ENCODE peak calls at places on chromosome 1, in six cellular contexts. One of them, this sample, is unnamed.

GRCh38 chr1:220272841-220273090 is 513 bp upstream of the RAB3GAP2 start:
- DNase-seq in NB4: no peak
- DNase-seq in keratinocyte: no peak
- DNase-seq in fibroblast of lung: no peak
- DNase-seq in bronchial epithelial cell: no peak
- DNase-seq in SJSA1: no peak
- DNase-seq in this sample: no peak

GRCh38 chr1:21619041-21619947 is 49.9 kb downstream of the RAP1GAP start:
- DNase-seq in NB4: no peak
- DNase-seq in keratinocyte: no peak
- DNase-seq in fibroblast of lung: no peak
- DNase-seq in bronchial epithelial cell: no peak
- DNase-seq in SJSA1: no peak
- DNase-seq in this sample: no peak

GRCh38 chr1:56278052-56278451 is 301.3 kb downstream of the PLPP3 start:
- DNase-seq in NB4: no peak
- DNase-seq in keratinocyte: no peak
- DNase-seq in fibroblast of lung: no peak
- DNase-seq in bronchial epithelial cell: no peak
- DNase-seq in SJSA1: no peak
- DNase-seq in this sample: no peak

GRCh38 chr1:197521118-197521739 is 253.2 kb downstream of the CRB1 start:
- DNase-seq in NB4: peak
- DNase-seq in keratinocyte: no peak
- DNase-seq in fibroblast of lung: peak
- DNase-seq in bronchial epithelial cell: peak
- DNase-seq in SJSA1: peak
- DNase-seq in this sample: peak

GRCh38 chr1:84884671-84885389 is 8.2 kb downstream of the LPAR3 start:
- DNase-seq in NB4: no peak
- DNase-seq in keratinocyte: no peak
- DNase-seq in fibroblast of lung: peak
- DNase-seq in bronchial epithelial cell: peak
- DNase-seq in SJSA1: no peak
- DNase-seq in this sample: no peak

GRCh38 chr1:198936371-198937083 is 297.7 kb downstream of the PTPRC start:
- DNase-seq in NB4: peak
- DNase-seq in keratinocyte: no peak
- DNase-seq in fibroblast of lung: peak
- DNase-seq in bronchial epithelial cell: peak
- DNase-seq in SJSA1: peak
- DNase-seq in this sample: peak

GRCh38 chr1:24931481-24932221 is 1.6 kb upstream of the RUNX3 start:
- DNase-seq in NB4: no peak
- DNase-seq in keratinocyte: no peak
- DNase-seq in fibroblast of lung: no peak
- DNase-seq in bronchial epithelial cell: no peak
- DNase-seq in SJSA1: no peak
- DNase-seq in this sample: no peak

GRCh38 chr1:150021191-150021688 is 10.7 kb upstream of the OTUD7B start:
- DNase-seq in NB4: no peak
- DNase-seq in keratinocyte: no peak
- DNase-seq in fibroblast of lung: no peak
- DNase-seq in bronchial epithelial cell: no peak
- DNase-seq in SJSA1: no peak
- DNase-seq in this sample: peak

GRCh38 chr1:211715976-211716375 is 40.6 kb upstream of the NEK2 start:
- DNase-seq in NB4: peak
- DNase-seq in keratinocyte: no peak
- DNase-seq in fibroblast of lung: no peak
- DNase-seq in bronchial epithelial cell: no peak
- DNase-seq in SJSA1: no peak
- DNase-seq in this sample: no peak

GRCh38 chr1:26327956-26328362 is 10.2 kb downstream of the CD52 start:
- DNase-seq in NB4: no peak
- DNase-seq in keratinocyte: no peak
- DNase-seq in fibroblast of lung: no peak
- DNase-seq in bronchial epithelial cell: peak
- DNase-seq in SJSA1: no peak
- DNase-seq in this sample: no peak

GRCh38 chr1:165152727-165153126 is 203.8 kb downstream of the LMX1A start:
- DNase-seq in NB4: peak
- DNase-seq in keratinocyte: no peak
- DNase-seq in fibroblast of lung: no peak
- DNase-seq in bronchial epithelial cell: peak
- DNase-seq in SJSA1: no peak
- DNase-seq in this sample: peak

GRCh38 chr1:180269848-180270766 is 40.0 kb downstream of the LHX4 start:
- DNase-seq in NB4: no peak
- DNase-seq in keratinocyte: no peak
- DNase-seq in fibroblast of lung: no peak
- DNase-seq in bronchial epithelial cell: peak
- DNase-seq in SJSA1: no peak
- DNase-seq in this sample: peak

GRCh38 chr1:50644447-50645105 is 221.3 kb upstream of the DMRTA2 start:
- DNase-seq in NB4: no peak
- DNase-seq in keratinocyte: no peak
- DNase-seq in fibroblast of lung: peak
- DNase-seq in bronchial epithelial cell: peak
- DNase-seq in SJSA1: peak
- DNase-seq in this sample: peak

GRCh38 chr1:113321761-113322387 is 68.4 kb upstream of the MAGI3 start:
- DNase-seq in NB4: no peak
- DNase-seq in keratinocyte: no peak
- DNase-seq in fibroblast of lung: no peak
- DNase-seq in bronchial epithelial cell: no peak
- DNase-seq in SJSA1: no peak
- DNase-seq in this sample: no peak

GRCh38 chr1:35505911-35506798 is 51.0 kb downstream of the KIAA0319L start:
- DNase-seq in NB4: peak
- DNase-seq in keratinocyte: no peak
- DNase-seq in fibroblast of lung: peak
- DNase-seq in bronchial epithelial cell: peak
- DNase-seq in SJSA1: peak
- DNase-seq in this sample: peak

GRCh38 chr1:119885903-119886783 is 10.2 kb downstream of the ADAM30 start:
- DNase-seq in NB4: peak
- DNase-seq in keratinocyte: no peak
- DNase-seq in fibroblast of lung: peak
- DNase-seq in bronchial epithelial cell: peak
- DNase-seq in SJSA1: peak
- DNase-seq in this sample: peak

GRCh38 chr1:153951801-153952200 is 5.3 kb upstream of the DENND4B start:
- DNase-seq in NB4: no peak
- DNase-seq in keratinocyte: no peak
- DNase-seq in fibroblast of lung: no peak
- DNase-seq in bronchial epithelial cell: peak
- DNase-seq in SJSA1: no peak
- DNase-seq in this sample: no peak

GRCh38 chr1:47231314-47232186 is 475 bp downstream of the TAL1 start:
- DNase-seq in NB4: peak
- DNase-seq in keratinocyte: no peak
- DNase-seq in fibroblast of lung: peak
- DNase-seq in bronchial epithelial cell: peak
- DNase-seq in SJSA1: peak
- DNase-seq in this sample: no peak

GRCh38 chr1:84363019-84363418 is 35.3 kb upstream of the DNASE2B start:
- DNase-seq in NB4: no peak
- DNase-seq in keratinocyte: no peak
- DNase-seq in fibroblast of lung: no peak
- DNase-seq in bronchial epithelial cell: no peak
- DNase-seq in SJSA1: no peak
- DNase-seq in this sample: no peak

GRCh38 chr1:154806333-154806732 is 63.7 kb downstream of the KCNN3 start:
- DNase-seq in NB4: no peak
- DNase-seq in keratinocyte: no peak
- DNase-seq in fibroblast of lung: no peak
- DNase-seq in bronchial epithelial cell: no peak
- DNase-seq in SJSA1: no peak
- DNase-seq in this sample: no peak

GRCh38 chr1:212225416-212225815 is 59.8 kb upstream of the PPP2R5A start:
- DNase-seq in NB4: no peak
- DNase-seq in keratinocyte: no peak
- DNase-seq in fibroblast of lung: peak
- DNase-seq in bronchial epithelial cell: no peak
- DNase-seq in SJSA1: no peak
- DNase-seq in this sample: no peak

GRCh38 chr1:95407146-95407863 is 173.3 kb downstream of the RWDD3 start:
- DNase-seq in NB4: no peak
- DNase-seq in keratinocyte: no peak
- DNase-seq in fibroblast of lung: no peak
- DNase-seq in bronchial epithelial cell: no peak
- DNase-seq in SJSA1: no peak
- DNase-seq in this sample: no peak

GRCh38 chr1:168333562-168334256 is 53.0 kb downstream of the TBX19 start:
- DNase-seq in NB4: no peak
- DNase-seq in keratinocyte: no peak
- DNase-seq in fibroblast of lung: no peak
- DNase-seq in bronchial epithelial cell: no peak
- DNase-seq in SJSA1: no peak
- DNase-seq in this sample: no peak

GRCh38 chr1:245441699-245442098 is 286.9 kb downstream of the KIF26B start:
- DNase-seq in NB4: no peak
- DNase-seq in keratinocyte: no peak
- DNase-seq in fibroblast of lung: peak
- DNase-seq in bronchial epithelial cell: no peak
- DNase-seq in SJSA1: no peak
- DNase-seq in this sample: no peak

GRCh38 chr1:81811757-81812371 is 11.1 kb downstream of the ADGRL2 start:
- DNase-seq in NB4: no peak
- DNase-seq in keratinocyte: no peak
- DNase-seq in fibroblast of lung: peak
- DNase-seq in bronchial epithelial cell: peak
- DNase-seq in SJSA1: no peak
- DNase-seq in this sample: no peak

GRCh38 chr1:7471836-7472235 is 299.3 kb upstream of the VAMP3 start:
- DNase-seq in NB4: no peak
- DNase-seq in keratinocyte: no peak
- DNase-seq in fibroblast of lung: peak
- DNase-seq in bronchial epithelial cell: no peak
- DNase-seq in SJSA1: peak
- DNase-seq in this sample: no peak

GRCh38 chr1:245179706-245180105 is 24.9 kb downstream of the KIF26B start:
- DNase-seq in NB4: no peak
- DNase-seq in keratinocyte: no peak
- DNase-seq in fibroblast of lung: no peak
- DNase-seq in bronchial epithelial cell: no peak
- DNase-seq in SJSA1: no peak
- DNase-seq in this sample: no peak

GRCh38 chr1:244028701-244029100 is 22.4 kb upstream of the ZBTB18 start:
- DNase-seq in NB4: no peak
- DNase-seq in keratinocyte: no peak
- DNase-seq in fibroblast of lung: no peak
- DNase-seq in bronchial epithelial cell: no peak
- DNase-seq in SJSA1: no peak
- DNase-seq in this sample: peak

GRCh38 chr1:114164840-114165543 is 11.3 kb upstream of the SYT6 start:
- DNase-seq in NB4: no peak
- DNase-seq in keratinocyte: no peak
- DNase-seq in fibroblast of lung: no peak
- DNase-seq in bronchial epithelial cell: no peak
- DNase-seq in SJSA1: no peak
- DNase-seq in this sample: no peak

GRCh38 chr1:218752126-218752525 is 407.0 kb downstream of the TGFB2 start:
- DNase-seq in NB4: no peak
- DNase-seq in keratinocyte: no peak
- DNase-seq in fibroblast of lung: no peak
- DNase-seq in bronchial epithelial cell: no peak
- DNase-seq in SJSA1: no peak
- DNase-seq in this sample: no peak

GRCh38 chr1:53376742-53377437 is 49.0 kb upstream of the LRP8 start:
- DNase-seq in NB4: no peak
- DNase-seq in keratinocyte: no peak
- DNase-seq in fibroblast of lung: no peak
- DNase-seq in bronchial epithelial cell: no peak
- DNase-seq in SJSA1: no peak
- DNase-seq in this sample: no peak

GRCh38 chr1:92972413-92973129 is 11.3 kb upstream of the DIPK1A start:
- DNase-seq in NB4: no peak
- DNase-seq in keratinocyte: no peak
- DNase-seq in fibroblast of lung: no peak
- DNase-seq in bronchial epithelial cell: no peak
- DNase-seq in SJSA1: no peak
- DNase-seq in this sample: no peak

GRCh38 chr1:160357286-160358002 is 9.4 kb upstream of the NHLH1 start:
- DNase-seq in NB4: no peak
- DNase-seq in keratinocyte: no peak
- DNase-seq in fibroblast of lung: peak
- DNase-seq in bronchial epithelial cell: no peak
- DNase-seq in SJSA1: no peak
- DNase-seq in this sample: no peak

GRCh38 chr1:33176362-33176850 is 5.4 kb downstream of the TRIM62 start:
- DNase-seq in NB4: no peak
- DNase-seq in keratinocyte: peak
- DNase-seq in fibroblast of lung: no peak
- DNase-seq in bronchial epithelial cell: no peak
- DNase-seq in SJSA1: no peak
- DNase-seq in this sample: no peak

GRCh38 chr1:9294440-9294773 is 1.7 kb downstream of the SPSB1 start:
- DNase-seq in NB4: peak
- DNase-seq in keratinocyte: no peak
- DNase-seq in fibroblast of lung: peak
- DNase-seq in bronchial epithelial cell: peak
- DNase-seq in SJSA1: peak
- DNase-seq in this sample: no peak

GRCh38 chr1:56577859-56578663 is 1.3 kb downstream of the PLPP3 start:
- DNase-seq in NB4: peak
- DNase-seq in keratinocyte: no peak
- DNase-seq in fibroblast of lung: peak
- DNase-seq in bronchial epithelial cell: peak
- DNase-seq in SJSA1: peak
- DNase-seq in this sample: peak